ENCODE peak calls at places on chromosomes 12 and 14, in four cellular contexts. U, L, Z and M are unnamed samples.

GRCh38 chr12:90909069-90909676 is 45.8 kb downstream of the CCER1 start:
- DNase-seq in Z (no peak), L (no peak), U (no peak), M (no peak)

GRCh38 chr14:85798852-85799251 is 268.9 kb downstream of the FLRT2 start:
- DNase-seq in Z (no peak), L (no peak), U (no peak), M (no peak)

GRCh38 chr14:23829736-23830474 is 123.7 kb upstream of the DHRS4 start:
- DNase-seq in U (no peak), Z (no peak), L (no peak), M (no peak)

GRCh38 chr14:84250863-84251262 is 1279.1 kb upstream of the FLRT2 start:
- DNase-seq in L (no peak), Z (no peak), U (no peak), M (no peak)

GRCh38 chr12:128609861-128610260 is 213.9 kb downstream of the SLC15A4 start:
- DNase-seq in Z (no peak), U (no peak), L (no peak), M (no peak)

GRCh38 chr12:110217996-110218674 is 62.9 kb upstream of the ATP2A2 start:
- DNase-seq in Z (no peak), L (no peak), U (no peak), M (no peak)

GRCh38 chr12:26803552-26803951 is 29.4 kb downstream of the ITPR2 start:
- DNase-seq in U (no peak), L (no peak), Z (no peak), M (no peak)

GRCh38 chr12:570949-571794 is 92.1 kb downstream of the NINJ2 start:
- DNase-seq in L (peak; percentile 76), U (peak; percentile 76), Z (peak; percentile 82), M (no peak)

GRCh38 chr12:3097186-3097804 is 20.1 kb downstream of the TSPAN9 start:
- DNase-seq in L (peak; percentile 85), Z (no peak), U (peak; percentile 91), M (peak; percentile 89)

GRCh38 chr14:104350463-104351185 is 212.2 kb downstream of the KIF26A start:
- DNase-seq in L (no peak), U (peak; percentile 91), Z (peak; percentile 39), M (peak; percentile 28)

GRCh38 chr14:35336171-35337073 is 44.2 kb downstream of the PSMA6 start:
- DNase-seq in U (peak; percentile 98), Z (peak; percentile 89), L (peak; percentile 96), M (peak; percentile 99)
- H3K27ac ChIP-seq in U (peak overlapping the region; percentile 82), Z (peak overlapping the region; percentile 87), L (peak overlapping the region; percentile 81), M (peak overlapping the region; percentile 87)

GRCh38 chr14:22026527-22026926 is 352.9 kb upstream of the OR4E1 start:
- DNase-seq in Z (no peak), L (no peak), U (no peak), M (no peak)
- TF ChIP-seq CTCF in Z (no peak), L (no peak), U (no peak), M (no peak)

GRCh38 chr12:46364777-46365580 is 7.6 kb downstream of the SLC38A2 start:
- DNase-seq in L (no peak), U (no peak), Z (no peak), M (no peak)
- H3K27ac ChIP-seq in L (peak overlapping the region; percentile 3), U (peak overlapping the region; percentile 20), Z (peak overlapping the region; percentile 6), M (peak overlapping the region; percentile 19)

GRCh38 chr12:49322708-49323523 is at the start of gene TROAP:
- DNase-seq in L (peak; percentile 97), Z (peak; percentile 97), U (peak; percentile 97), M (peak; percentile 98)
- TF ChIP-seq CTCF in L (no peak), Z (no peak), U (no peak), M (no peak)

GRCh38 chr12:46771268-46771837 is 54.4 kb downstream of the SLC38A4 start:
- DNase-seq in Z (no peak), L (no peak), U (no peak), M (no peak)
- H3K27ac ChIP-seq in Z (peak overlapping the region; percentile 4), L (peak overlapping the region; percentile 11), U (no peak overlapping the region), M (no peak overlapping the region)

GRCh38 chr12:56271031-56271430 is 4.3 kb downstream of the COQ10A start:
- DNase-seq in Z (no peak), U (no peak), L (no peak), M (no peak)
- TF ChIP-seq CTCF in Z (no peak), U (no peak), L (peak; percentile 31), M (no peak)

GRCh38 chr12:53120685-53121525 is 17.6 kb downstream of the SOAT2 start:
- DNase-seq in Z (no peak), U (no peak), L (no peak), M (peak; percentile 52)

GRCh38 chr12:53127169-53127568 is 23.9 kb downstream of the SOAT2 start:
- DNase-seq in L (no peak), U (no peak), Z (no peak), M (no peak)

GRCh38 chr12:53122961-53123468 is 19.7 kb downstream of the SOAT2 start:
- DNase-seq in U (no peak), Z (no peak), L (no peak), M (peak; percentile 53)

GRCh38 chr12:53123578-53124351 is 20.5 kb downstream of the SOAT2 start:
- DNase-seq in U (no peak), L (no peak), Z (no peak), M (peak; percentile 62)

DNA sequence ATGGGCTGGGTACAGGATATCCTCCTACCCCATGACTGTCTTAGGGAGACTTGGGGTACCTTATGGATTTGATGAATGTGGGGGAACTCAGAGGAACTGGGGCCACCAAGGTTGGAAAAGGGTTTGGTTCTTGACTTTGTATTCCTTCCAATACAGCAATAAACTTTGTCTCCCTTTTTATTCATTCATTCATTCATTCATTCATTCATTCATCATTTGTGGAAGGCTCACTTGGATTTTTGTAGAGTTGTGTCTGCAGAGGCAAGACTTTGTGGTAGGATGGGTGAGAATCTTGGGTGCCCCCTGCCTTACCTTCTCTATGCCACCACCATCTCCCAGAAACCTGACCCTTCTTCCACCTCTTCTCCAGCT is 21.1 kb downstream of the SOAT2 start:
- DNase-seq in L (no peak), U (no peak), Z (no peak), M (no peak)
- H3K27ac ChIP-seq in L (no peak overlapping the region), U (no peak overlapping the region), Z (no peak overlapping the region), M (no peak overlapping the region)

DNA sequence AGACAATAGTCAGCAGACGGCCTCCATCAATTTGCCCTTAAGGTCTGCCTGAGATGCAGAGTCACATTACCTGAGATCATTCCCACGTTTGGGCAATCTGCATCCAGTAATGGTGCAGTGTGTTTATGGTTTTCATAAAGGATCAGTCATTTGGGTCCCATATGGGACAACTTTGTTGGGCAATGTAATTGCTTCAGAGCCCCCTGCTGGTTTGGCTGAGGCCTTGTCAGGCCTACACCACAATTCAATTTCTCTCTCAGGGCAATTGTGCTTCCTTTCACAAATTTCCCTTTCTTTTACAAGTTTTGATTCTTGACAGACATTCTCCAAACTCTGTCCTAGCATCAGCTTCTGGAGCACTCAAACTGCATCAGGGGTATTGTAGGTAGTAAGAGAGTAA is 191.2 kb upstream of the SSTR1 start:
- DNase-seq in L (no peak), Z (no peak), U (no peak), M (no peak)
- TF ChIP-seq CTCF in L (peak; percentile 25), Z (no peak), U (no peak), M (no peak)